ENCODE peak calls at places on chromosomes 16 and 17, in ten cellular contexts. S, A, C, V, Y, J, U, D, W and O are unnamed samples.
A peak's percentile ranks its signal among the peaks of the same experiment; 100 is the strongest.

GRCh38 chr17:3965123-3965800 is 1.0 kb upstream of the ATP2A3 start:
- DNase-seq in S (peak; percentile 58), A (peak; percentile 68), C (no peak), V (no peak), Y (peak; percentile 73), J (no peak), U (peak; percentile 80), D (peak; percentile 54), W (peak; percentile 64), O (peak; percentile 93)

GRCh38 chr17:40415390-40415789 is 2.3 kb downstream of the TOP2A start:
- DNase-seq in S (no peak), A (peak; percentile 24), C (no peak), V (no peak), Y (peak; percentile 39), J (no peak), U (peak; percentile 6), D (no peak), W (peak; percentile 67), O (peak; percentile 63)

GRCh38 chr16:17362191-17362590 is 108.6 kb downstream of the XYLT1 start:
- DNase-seq in S (no peak), A (peak; percentile 39), C (no peak), V (no peak), Y (no peak), J (no peak), U (peak; percentile 83), D (no peak), W (no peak), O (no peak)

GRCh38 chr17:69503711-69504110 is 89.2 kb downstream of the MAP2K6 start:
- DNase-seq in S (no peak), A (no peak), C (no peak), V (no peak), Y (no peak), J (no peak), U (no peak), D (no peak), W (no peak), O (no peak)

GRCh38 chr17:40472733-40473452 is 28.5 kb downstream of the TNS4 start:
- DNase-seq in S (no peak), A (no peak), C (no peak), V (no peak), Y (no peak), J (no peak), U (no peak), D (no peak), W (peak; percentile 28), O (no peak)

GRCh38 chr16:89890886-89891657 is 17.7 kb downstream of the TCF25 start:
- DNase-seq in S (no peak), A (no peak), C (no peak), V (no peak), Y (no peak), J (no peak), U (no peak), D (no peak), W (no peak), O (no peak)

GRCh38 chr17:10812674-10813073 is 8.8 kb upstream of the TMEM238L start:
- DNase-seq in S (no peak), A (no peak), C (no peak), V (no peak), Y (no peak), J (no peak), U (no peak), D (no peak), W (no peak), O (no peak)

GRCh38 chr16:88655733-88656281 is 5.0 kb upstream of the CYBA start:
- DNase-seq in S (no peak), A (no peak), C (no peak), V (no peak), Y (no peak), J (no peak), U (no peak), D (no peak), W (no peak), O (no peak)

GRCh38 chr16:88748364-88748763 is 36.7 kb downstream of the PIEZO1 start:
- DNase-seq in S (no peak), A (no peak), C (no peak), V (no peak), Y (no peak), J (no peak), U (no peak), D (no peak), W (no peak), O (no peak)

GRCh38 chr17:31573861-31574260 is 182.4 kb downstream of the RAB11FIP4 start:
- DNase-seq in S (no peak), A (no peak), C (no peak), V (no peak), Y (no peak), J (no peak), U (no peak), D (no peak), W (no peak), O (no peak)

GRCh38 chr17:16945513-16946201 is 26.3 kb downstream of the TNFRSF13B start:
- DNase-seq in S (no peak), A (peak; percentile 24), C (peak; percentile 50), V (no peak), Y (no peak), J (no peak), U (peak; percentile 12), D (no peak), W (no peak), O (peak; percentile 51)

GRCh38 chr17:43759836-43760235 is 1.2 kb upstream of the SOST start:
- DNase-seq in S (no peak), A (no peak), C (peak; percentile 25), V (no peak), Y (no peak), J (no peak), U (no peak), D (no peak), W (no peak), O (no peak)

GRCh38 chr16:81524382-81524781 is 79.8 kb downstream of the CMIP start:
- DNase-seq in S (no peak), A (no peak), C (no peak), V (no peak), Y (no peak), J (peak; percentile 36), U (no peak), D (peak; percentile 37), W (no peak), O (no peak)

GRCh38 chr17:17051791-17052461 is 9.7 kb downstream of the MPRIP start:
- DNase-seq in S (no peak), A (no peak), C (peak; percentile 48), V (no peak), Y (no peak), J (no peak), U (no peak), D (no peak), W (no peak), O (no peak)

GRCh38 chr16:55571191-55571897 is 4.9 kb downstream of the CAPNS2 start:
- DNase-seq in S (no peak), A (no peak), C (peak; percentile 18), V (no peak), Y (no peak), J (no peak), U (no peak), D (no peak), W (no peak), O (peak; percentile 43)

GRCh38 chr16:89744813-89745212 is 23.5 kb downstream of the ZNF276 start:
- DNase-seq in S (no peak), A (no peak), C (no peak), V (no peak), Y (no peak), J (no peak), U (no peak), D (no peak), W (no peak), O (no peak)

GRCh38 chr17:17913695-17914332 is 58.4 kb downstream of the TOM1L2 start:
- DNase-seq in S (no peak), A (peak; percentile 74), C (peak; percentile 92), V (no peak), Y (peak; percentile 96), J (no peak), U (peak; percentile 92), D (no peak), W (peak; percentile 68), O (peak; percentile 98)

GRCh38 chr16:89701425-89702406 is at the start of gene SPATA2L:
- DNase-seq in S (peak; percentile 92), A (peak; percentile 97), C (peak; percentile 89), V (peak; percentile 45), Y (peak; percentile 86), J (peak; percentile 89), U (peak; percentile 95), D (peak; percentile 98), W (peak; percentile 95), O (peak; percentile 84)

GRCh38 chr16:1713331-1713730 is 7.3 kb downstream of the MAPK8IP3 start:
- DNase-seq in S (no peak), A (no peak), C (no peak), V (no peak), Y (no peak), J (no peak), U (no peak), D (no peak), W (no peak), O (no peak)

GRCh38 chr17:31397256-31397939 is 5.9 kb downstream of the RAB11FIP4 start:
- DNase-seq in S (no peak), A (no peak), C (no peak), V (no peak), Y (no peak), J (no peak), U (no peak), D (no peak), W (no peak), O (no peak)

GRCh38 chr16:30335598-30336474 is 19.3 kb downstream of the CD2BP2 start:
- DNase-seq in S (no peak), A (no peak), C (peak; percentile 70), V (no peak), Y (no peak), J (no peak), U (no peak), D (no peak), W (no peak), O (peak; percentile 55)

GRCh38 chr16:19329932-19330331 is 44.4 kb downstream of the CLEC19A start:
- DNase-seq in S (no peak), A (no peak), C (no peak), V (no peak), Y (no peak), J (no peak), U (no peak), D (no peak), W (no peak), O (no peak)

GRCh38 chr17:45794840-45795239 is 10.7 kb downstream of the CRHR1 start:
- DNase-seq in S (no peak), A (no peak), C (no peak), V (no peak), Y (no peak), J (no peak), U (no peak), D (no peak), W (no peak), O (no peak)

GRCh38 chr16:77437859-77438258 is 3.0 kb upstream of the ADAMTS18 start:
- DNase-seq in S (no peak), A (no peak), C (no peak), V (no peak), Y (peak; percentile 8), J (no peak), U (peak; percentile 42), D (no peak), W (no peak), O (peak; percentile 18)

GRCh38 chr16:73886378-73886777 is 410.2 kb upstream of the PSMD7 start:
- DNase-seq in S (no peak), A (no peak), C (no peak), V (no peak), Y (no peak), J (no peak), U (no peak), D (no peak), W (no peak), O (no peak)

GRCh38 chr16:12805091-12805490 is 1.4 kb upstream of the CPPED1 start:
- DNase-seq in S (no peak), A (no peak), C (no peak), V (no peak), Y (no peak), J (no peak), U (no peak), D (no peak), W (no peak), O (no peak)

GRCh38 chr17:77771587-77771986 is 186.9 kb upstream of the TNRC6C start:
- DNase-seq in S (no peak), A (no peak), C (no peak), V (no peak), Y (no peak), J (no peak), U (no peak), D (no peak), W (no peak), O (no peak)

GRCh38 chr17:43920500-43921095 is 13.3 kb upstream of the MPP2 start:
- DNase-seq in S (no peak), A (no peak), C (no peak), V (no peak), Y (no peak), J (no peak), U (no peak), D (no peak), W (no peak), O (no peak)